ENCODE peak calls at places on chromosomes 5 and 9, in nine cellular contexts. K, L, H, C, N, U, D, A and V are unnamed samples.

GRCh38 chr5:14420136-14420808 is 161.3 kb upstream of the OTULINL start:
- DNase-seq in U (no peak), K (no peak), N (no peak), L (no peak), C (no peak), A (no peak), D (no peak), H (no peak), V (no peak)

GRCh38 chr9:112075009-112075378 is 100.1 kb downstream of the SUSD1 start:
- DNase-seq in C (no peak), K (no peak), A (no peak), D (no peak), L (no peak), H (no peak), N (no peak), U (no peak), V (no peak)

GRCh38 chr5:8057764-8058163 is 188.8 kb downstream of the MTRR start:
- DNase-seq in K (no peak), N (no peak), C (peak), D (no peak), A (peak), U (peak), L (no peak), H (no peak), V (no peak)

GRCh38 chr5:6708814-6709213 is 4.4 kb upstream of the TENT4A start:
- DNase-seq in H (peak), A (no peak), K (no peak), L (no peak), D (no peak), N (no peak), C (no peak), U (no peak), V (no peak)

GRCh38 chr9:81814794-81815464 is 113.3 kb upstream of the SPATA31D4 start:
- DNase-seq in N (no peak), A (peak), H (peak), K (no peak), D (no peak), U (no peak), C (no peak), L (no peak), V (no peak)

GRCh38 chr9:110591526-110591925 is 12.0 kb upstream of the SVEP1 start:
- DNase-seq in C (peak), H (no peak), U (peak), N (no peak), L (no peak), D (no peak), K (no peak), A (peak), V (no peak)

GRCh38 chr5:34959323-34959722 is 30.0 kb downstream of the DNAJC21 start:
- DNase-seq in A (peak), C (peak), H (peak), K (no peak), U (peak), L (peak), D (no peak), N (no peak), V (no peak)

GRCh38 chr5:160260881-160261815 is 31.8 kb downstream of the FABP6 start:
- DNase-seq in K (peak), D (no peak), H (no peak), L (peak), A (peak), C (peak), U (peak), N (no peak), V (no peak)

GRCh38 chr5:79562351-79563246 is 48.7 kb upstream of the HOMER1 start:
- DNase-seq in C (peak), H (no peak), U (peak), L (no peak), N (no peak), D (no peak), A (peak), K (no peak), V (no peak)

GRCh38 chr9:6086006-6086655 is 70.7 kb upstream of the RANBP6 start:
- DNase-seq in H (no peak), L (no peak), K (no peak), D (no peak), C (no peak), U (no peak), A (no peak), N (no peak), V (no peak)

GRCh38 chr9:5186416-5187169 is 1.2 kb upstream of the INSL6 start:
- DNase-seq in N (peak), H (peak), K (no peak), L (peak), U (peak), A (peak), C (peak), D (peak), V (peak)

GRCh38 chr5:120738568-120738967 is 274.5 kb downstream of the PRR16 start:
- DNase-seq in U (no peak), K (no peak), C (no peak), H (no peak), L (no peak), N (no peak), A (no peak), D (no peak), V (no peak)

GRCh38 chr9:119736478-119737454 is 367.5 kb upstream of the BRINP1 start:
- DNase-seq in U (no peak), A (no peak), C (no peak), N (no peak), K (no peak), H (no peak), D (no peak), L (no peak), V (no peak)

GRCh38 chr9:76415154-76415553 is 20.9 kb upstream of the RFK start:
- DNase-seq in N (no peak), A (no peak), U (peak), C (peak), L (no peak), H (no peak), D (no peak), K (no peak), V (no peak)

DNA sequence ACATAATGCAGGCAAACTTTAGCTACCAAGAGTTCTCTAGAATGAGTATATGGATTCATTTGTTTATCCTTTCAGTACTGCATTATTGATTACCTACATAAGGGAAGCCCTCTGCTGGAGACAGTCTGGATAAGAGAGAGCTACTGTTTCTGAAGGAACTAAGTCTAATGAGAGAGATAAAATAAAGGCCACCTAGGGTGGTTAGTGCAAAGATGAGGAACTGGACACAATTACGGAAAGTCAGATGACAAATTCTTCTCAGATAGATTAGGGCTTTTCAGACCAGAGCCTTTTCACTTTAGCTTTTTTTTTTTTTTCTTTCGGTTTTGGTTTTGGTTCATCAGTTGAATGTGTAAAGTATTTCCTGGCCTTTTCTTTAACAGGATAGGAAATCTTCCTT is 31.3 kb downstream of the ISOC1 start:
- DNase-seq in A (no peak), H (peak), D (no peak), C (no peak), N (no peak), K (no peak), U (no peak), L (no peak), V (no peak)
- TF ChIP-seq CTCF in A (peak), H (no peak), D (no peak), C (no peak), N (no peak), K (no peak), U (peak), L (no peak), V (no peak)

GRCh38 chr5:72412283-72413055 is 92.3 kb downstream of the PTCD2 start:
- DNase-seq in K (no peak), H (no peak), U (peak), N (no peak), C (peak), L (peak), A (peak), D (no peak), V (no peak)
- TF ChIP-seq CTCF in K (no peak), H (no peak), U (peak), N (no peak), C (peak), L (no peak), A (no peak), D (no peak), V (no peak)

DNA sequence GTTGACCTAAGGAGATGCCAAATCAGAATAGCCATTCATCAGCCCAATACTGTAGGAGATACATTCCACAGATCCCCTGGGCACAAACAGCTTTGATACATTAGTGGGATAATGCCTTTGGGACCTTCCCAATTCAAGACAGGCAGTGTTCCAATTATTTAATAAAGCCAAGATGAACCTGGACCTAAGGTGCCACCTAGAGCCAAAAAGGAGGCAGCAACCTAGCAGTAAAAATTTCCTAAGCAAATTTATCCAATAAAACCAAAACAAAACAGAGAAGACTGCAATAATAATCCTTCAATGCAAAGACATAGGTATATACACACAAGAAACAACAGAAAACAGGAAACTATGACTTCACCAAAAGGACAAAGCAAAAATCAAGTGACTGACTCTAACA is 253.0 kb downstream of the HINT1 start:
- DNase-seq in C (peak), K (no peak), U (peak), N (no peak), A (peak), H (no peak), D (no peak), L (no peak), V (no peak)
- TF ChIP-seq CTCF in C (peak), K (no peak), U (peak), N (no peak), A (peak), H (no peak), D (no peak), L (no peak), V (no peak)

GRCh38 chr5:32683125-32683524 is 28.0 kb upstream of the NPR3 start:
- DNase-seq in A (no peak), L (no peak), C (no peak), H (no peak), K (no peak), U (no peak), D (no peak), N (no peak), V (no peak)

GRCh38 chr5:32678472-32678871 is 32.6 kb upstream of the NPR3 start:
- DNase-seq in D (no peak), U (no peak), C (no peak), A (no peak), K (no peak), L (no peak), H (no peak), N (no peak), V (no peak)

GRCh38 chr5:32680183-32680582 is 30.9 kb upstream of the NPR3 start:
- DNase-seq in A (no peak), N (no peak), H (no peak), C (no peak), D (no peak), K (no peak), U (no peak), L (no peak), V (no peak)

GRCh38 chr5:32677023-32677422 is 34.1 kb upstream of the NPR3 start:
- DNase-seq in A (no peak), H (no peak), K (no peak), U (no peak), L (no peak), C (no peak), N (no peak), D (no peak), V (no peak)

GRCh38 chr5:32679218-32679617 is 31.9 kb upstream of the NPR3 start:
- DNase-seq in L (peak), C (peak), D (no peak), K (no peak), A (peak), H (no peak), U (peak), N (no peak), V (no peak)
- TF ChIP-seq CTCF in L (no peak), C (no peak), D (no peak), K (no peak), A (no peak), H (no peak), U (no peak), N (no peak), V (no peak)

GRCh38 chr5:33423018-33423630 is 17.6 kb upstream of the TARS1 start:
- DNase-seq in H (peak), A (peak), K (no peak), C (peak), D (no peak), N (no peak), U (peak), L (peak), V (no peak)
- TF ChIP-seq CTCF in H (peak), A (peak), K (peak), C (peak), D (peak), N (peak), U (peak), L (no peak), V (peak)

GRCh38 chr9:137280478-137281344 is 3.2 kb downstream of the TOR4A start:
- DNase-seq in L (peak), C (peak), A (no peak), U (peak), N (peak), K (peak), D (no peak), H (no peak), V (peak)
- TF ChIP-seq CTCF in L (no peak), C (peak), A (no peak), U (peak), N (peak), K (peak), D (no peak), H (no peak), V (peak)

DNA sequence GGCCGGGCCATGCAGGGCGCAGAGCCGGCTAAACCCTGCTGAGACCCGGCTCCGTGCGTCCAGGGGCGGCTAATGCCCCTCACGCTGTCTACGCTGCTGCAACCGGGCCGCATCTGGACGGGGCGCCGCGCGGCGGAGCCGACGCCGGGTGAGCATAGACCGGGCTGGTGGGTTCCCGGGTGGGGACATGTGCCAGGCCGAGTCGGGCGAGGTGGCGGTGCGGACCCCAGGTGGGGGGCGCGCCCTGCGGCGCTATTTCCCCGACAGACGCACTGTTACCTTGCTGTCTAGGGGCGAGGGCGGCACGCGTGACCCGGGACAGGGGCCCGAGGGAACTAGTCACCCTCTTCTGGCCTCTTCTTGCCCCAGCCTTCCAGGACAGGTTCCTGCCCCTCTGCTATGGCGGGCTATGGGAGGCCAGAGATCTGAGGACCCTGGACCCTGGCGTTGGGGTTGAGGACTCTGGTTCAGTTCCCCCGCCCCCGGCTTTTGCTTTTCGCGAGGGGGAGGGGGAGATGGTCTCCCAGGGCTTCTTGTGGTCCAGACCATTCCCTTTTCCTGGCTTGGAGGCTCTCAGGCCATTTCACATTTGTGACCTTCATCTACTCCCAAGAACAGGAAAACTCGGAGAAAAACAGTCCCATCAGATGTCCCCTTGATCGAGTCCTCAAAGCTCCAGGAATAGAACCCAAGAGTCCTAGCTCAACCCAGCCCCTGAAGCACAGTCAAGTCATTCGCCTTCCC is 536 bp downstream of the SLC27A4 start:
- DNase-seq in D (no peak), H (peak), K (no peak), L (no peak), A (no peak), U (no peak), N (peak), C (no peak), V (peak)
- TF ChIP-seq CTCF in D (no peak), H (no peak), K (no peak), L (no peak), A (no peak), U (no peak), N (no peak), C (no peak), V (no peak)

GRCh38 chr9:128995791-128996190 is 32.3 kb downstream of the SH3GLB2 start:
- DNase-seq in U (peak), N (no peak), D (no peak), L (no peak), C (no peak), K (no peak), A (no peak), H (no peak), V (no peak)

GRCh38 chr9:128998462-128998861 is 29.7 kb downstream of the SH3GLB2 start:
- DNase-seq in U (no peak), H (no peak), D (no peak), N (no peak), L (no peak), C (no peak), A (no peak), K (no peak), V (no peak)

GRCh38 chr9:128987800-128988199 is 40.3 kb downstream of the NUP188 start:
- DNase-seq in K (no peak), C (peak), A (peak), D (no peak), L (no peak), N (no peak), U (peak), H (no peak), V (no peak)

DNA sequence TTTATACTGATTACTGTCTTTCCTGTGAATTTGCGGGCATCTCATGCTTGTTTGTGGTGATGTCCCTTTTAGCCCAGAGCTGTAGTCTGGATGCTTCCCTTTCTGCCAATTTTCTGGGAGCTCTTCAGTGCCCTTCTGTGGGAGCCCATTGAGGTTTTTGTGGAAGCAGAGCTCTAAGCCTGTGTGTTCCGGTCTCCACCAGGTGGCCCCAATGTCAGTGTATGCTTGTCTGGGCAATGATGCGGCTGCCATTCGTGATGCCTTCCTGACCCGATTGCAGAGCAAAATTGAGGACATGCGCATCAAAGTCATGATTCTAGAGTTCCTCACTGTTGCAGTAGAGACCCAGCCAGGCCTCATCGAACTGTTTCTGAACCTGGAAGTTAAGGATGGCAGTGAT is 35.1 kb downstream of the SH3GLB2 start:
- DNase-seq in C (peak), N (peak), H (no peak), U (peak), K (no peak), D (no peak), A (peak), L (no peak), V (no peak)
- TF ChIP-seq CTCF in C (peak), N (no peak), H (peak), U (peak), K (no peak), D (no peak), A (peak), L (peak), V (no peak)

GRCh38 chr5:135204151-135204600 is 170.1 kb upstream of the PITX1 start:
- DNase-seq in U (no peak), K (no peak), A (peak), H (no peak), C (no peak), L (peak), N (no peak), D (no peak), V (no peak)
- TF ChIP-seq CTCF in U (peak), K (peak), A (peak), H (peak), C (peak), L (peak), N (no peak), D (no peak), V (peak)

GRCh38 chr9:108983885-108984284 is 29.4 kb downstream of the CTNNAL1 start:
- DNase-seq in D (no peak), A (no peak), U (no peak), N (no peak), C (no peak), H (no peak), K (no peak), L (no peak), V (no peak)
- TF ChIP-seq CTCF in D (no peak), A (no peak), U (no peak), N (no peak), C (no peak), H (no peak), K (no peak), L (no peak), V (no peak)